ENCODE peak calls at places on chromosomes 11 and 22, in four cellular contexts. H, E, C and F are unnamed samples.

GRCh38 chr22:22086501-22087158 is 104.0 kb upstream of the TOP3B start:
- DNase-seq in C (no peak), H (no peak), E (no peak), F (peak)

GRCh38 chr11:36041988-36042606 is 98.2 kb downstream of the LDLRAD3 start:
- DNase-seq in H (peak), E (no peak), C (no peak), F (no peak)

GRCh38 chr11:10108901-10109665 is 184.9 kb downstream of the SBF2 start:
- DNase-seq in C (no peak), E (no peak), H (no peak), F (no peak)

GRCh38 chr11:8032122-8032521 is 45.0 kb downstream of the EIF3F start:
- DNase-seq in E (no peak), H (no peak), C (no peak), F (no peak)

GRCh38 chr11:123062892-123063395 is 1.0 kb upstream of the HSPA8 start:
- DNase-seq in C (no peak), E (no peak), H (peak), F (no peak)

GRCh38 chr11:66459138-66459778 is 7.4 kb upstream of the PELI3 start:
- DNase-seq in C (no peak), H (no peak), E (no peak), F (no peak)

GRCh38 chr11:8045839-8046238 is 35.2 kb upstream of the TUB start:
- DNase-seq in E (no peak), H (no peak), C (no peak), F (no peak)

GRCh38 chr11:91243065-91243464 is 981.6 kb upstream of the FAT3 start:
- DNase-seq in C (no peak), E (no peak), H (peak), F (no peak)

GRCh38 chr11:117877120-117877784 is 794 bp upstream of the FXYD6 start:
- DNase-seq in C (no peak), H (no peak), E (no peak), F (peak)

GRCh38 chr11:13238879-13239514 is 38.6 kb upstream of the BMAL1 start:
- DNase-seq in E (peak), C (peak), H (peak), F (peak)

GRCh38 chr22:19579880-19580279 is 55.7 kb upstream of the CLDN5 start:
- DNase-seq in C (no peak), H (peak), E (no peak), F (no peak)

GRCh38 chr11:112453601-112454577 is 193.2 kb upstream of the PLET1 start:
- DNase-seq in H (peak), C (peak), E (peak), F (no peak)

GRCh38 chr11:35649984-35650383 is 12.6 kb upstream of the TRIM44 start:
- DNase-seq in C (no peak), E (no peak), H (peak), F (no peak)

GRCh38 chr11:94325681-94326080 is 21.3 kb downstream of the IZUMO1R start:
- DNase-seq in H (peak), E (peak), C (peak), F (no peak)

GRCh38 chr11:46490576-46491100 is 99.1 kb upstream of the CHRM4 start:
- DNase-seq in C (no peak), E (no peak), H (no peak), F (no peak)

GRCh38 chr11:5288108-5288911 is 13.4 kb downstream of the OR51B4 start:
- DNase-seq in H (no peak), E (no peak), C (no peak), F (no peak)

GRCh38 chr11:56783448-56784041 is 35.0 kb upstream of the OR9G4 start:
- DNase-seq in H (peak), E (peak), C (no peak), F (no peak)

GRCh38 chr11:14520086-14520901 is at the start of gene PSMA1:
- DNase-seq in E (peak), H (peak), C (peak), F (peak)

GRCh38 chr11:82859746-82860145 is 40.5 kb downstream of the PRCP start:
- DNase-seq in C (no peak), H (no peak), E (no peak), F (no peak)

GRCh38 chr11:35014352-35014751 is 97.9 kb downstream of the PDHX start:
- DNase-seq in E (no peak), C (no peak), H (peak), F (no peak)

GRCh38 chr11:5719703-5720495 is 16.3 kb upstream of the OR56B1 start:
- DNase-seq in C (no peak), E (no peak), H (no peak), F (no peak)

GRCh38 chr11:2789791-2790580 is 90.2 kb upstream of the KCNQ1OT1 start:
- DNase-seq in C (no peak), E (no peak), H (no peak), F (peak)

GRCh38 chr22:18068381-18068988 is 9.3 kb upstream of the PEX26 start:
- DNase-seq in C (no peak), H (no peak), E (no peak), F (no peak)

GRCh38 chr11:131899954-131900580 is 529.7 kb downstream of the NTM start:
- DNase-seq in H (no peak), C (no peak), E (no peak), F (peak)

DNA sequence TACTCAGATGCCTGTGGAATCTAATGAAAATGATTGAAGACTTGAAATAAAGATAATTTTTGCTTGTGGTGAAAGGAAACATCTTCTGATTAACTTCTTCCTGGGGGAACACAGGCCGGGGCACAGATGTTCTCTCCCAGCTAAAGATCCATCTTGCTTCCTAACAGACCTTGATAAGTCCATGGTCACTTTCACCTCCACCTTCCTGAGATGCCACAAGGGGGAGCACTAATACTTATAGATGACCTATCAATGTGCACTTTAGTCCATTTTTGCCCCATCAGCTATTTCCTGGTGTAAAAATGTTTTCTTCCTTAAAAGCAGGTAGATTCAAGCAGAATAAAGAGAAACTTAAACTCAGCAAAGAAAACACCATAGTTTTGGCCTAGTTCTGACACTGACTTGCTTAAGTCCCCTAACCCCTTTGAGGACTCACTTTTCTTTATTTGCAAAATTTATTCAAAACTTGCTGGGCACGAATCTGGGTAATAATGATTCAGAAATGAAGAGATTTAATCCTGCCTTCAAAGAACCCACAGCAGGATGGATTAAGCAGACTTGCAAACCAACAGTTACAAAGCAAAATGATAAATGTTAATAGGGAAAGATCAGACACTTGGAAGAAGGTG is 158.7 kb downstream of the RAB38 start:
- DNase-seq in E (peak), C (peak), H (peak), F (peak)
- H3K27ac ChIP-seq in E (no peak), C (no peak), H (no peak), F (no peak)

GRCh38 chr11:111386611-111387150 is 7.6 kb upstream of the POU2AF1 start:
- DNase-seq in C (no peak), H (no peak), E (no peak), F (no peak)

GRCh38 chr11:111388431-111388830 is 9.4 kb upstream of the POU2AF1 start:
- DNase-seq in C (no peak), E (no peak), H (no peak), F (no peak)

GRCh38 chr11:111391328-111392124 is 12.5 kb upstream of the POU2AF1 start:
- DNase-seq in H (no peak), E (no peak), C (no peak), F (no peak)

GRCh38 chr11:111387318-111387863 is 8.3 kb upstream of the POU2AF1 start:
- DNase-seq in C (peak), E (no peak), H (no peak), F (no peak)

GRCh38 chr11:111388842-111389241 is 9.8 kb upstream of the POU2AF1 start:
- DNase-seq in H (peak), E (no peak), C (no peak), F (no peak)
- H3K27ac ChIP-seq in H (no peak), E (no peak), C (no peak), F (no peak)

GRCh38 chr22:46970411-46971123 is 208.1 kb downstream of the TBC1D22A start:
- DNase-seq in E (no peak), H (no peak), C (no peak), F (no peak)

GRCh38 chr22:46971141-46971775 is 208.8 kb downstream of the TBC1D22A start:
- DNase-seq in H (no peak), E (no peak), C (peak), F (peak)

GRCh38 chr22:46971776-46972150 is 209.3 kb downstream of the TBC1D22A start:
- DNase-seq in H (no peak), E (no peak), C (no peak), F (peak)

GRCh38 chr22:46972901-46973831 is 210.7 kb downstream of the TBC1D22A start:
- DNase-seq in E (no peak), H (no peak), C (no peak), F (peak)

GRCh38 chr22:46972256-46972655 is 209.8 kb downstream of the TBC1D22A start:
- DNase-seq in C (no peak), E (no peak), H (no peak), F (peak)
- H3K27ac ChIP-seq in C (peak), E (no peak), H (no peak), F (no peak)

DNA sequence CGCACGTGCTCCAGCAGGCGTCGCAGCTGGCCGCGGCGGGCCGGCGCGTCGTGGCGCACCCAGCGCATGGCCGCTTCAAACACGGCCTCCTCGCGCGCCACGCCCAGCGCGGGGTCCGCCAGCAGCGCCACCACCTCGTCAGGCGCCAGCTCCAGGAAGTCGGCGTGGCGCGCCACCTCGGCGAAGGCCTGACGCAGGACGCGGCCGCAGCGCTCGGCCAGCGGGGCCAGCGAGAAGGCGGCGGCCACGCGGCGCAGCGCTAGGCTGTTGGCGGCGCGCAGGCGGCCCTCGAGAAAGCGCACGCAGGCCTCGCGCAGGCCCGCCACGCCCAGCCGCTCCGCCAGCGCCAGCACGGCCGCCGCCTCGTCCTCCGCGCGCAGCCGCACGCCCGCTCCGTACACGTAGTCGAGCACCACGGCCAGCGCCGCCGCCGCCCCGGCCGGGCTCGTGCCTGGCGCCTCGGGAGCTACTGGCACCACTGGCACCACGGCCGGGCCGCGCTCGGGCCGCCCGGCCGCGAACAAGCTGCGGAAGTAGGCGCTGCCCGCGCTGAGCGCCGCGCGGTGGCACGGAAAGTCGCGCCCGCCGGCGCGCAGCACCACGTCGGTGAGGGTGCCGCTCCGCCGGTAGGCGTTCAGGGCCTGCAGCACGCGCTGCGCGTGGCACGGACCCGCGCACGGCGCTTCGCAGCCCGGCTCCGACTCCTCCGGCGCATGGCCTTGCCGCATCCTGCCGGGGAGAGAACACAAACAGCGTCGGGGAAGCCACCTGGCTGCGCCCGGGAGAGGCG is 2.9 kb downstream of the KLHL35 start:
- DNase-seq in E (no peak), C (peak), H (peak), F (peak)
- H3K27ac ChIP-seq in E (peak), C (peak), H (no peak), F (no peak)